ENCODE peak calls at places on chromosomes 3 and 15, in five cellular contexts. J is hepatocyte, W is upper lobe of right lung, X is cardiac fibroblast, P is uterus. U is an unnamed sample.

GRCh38 chr3:133693821-133694220 is 32.1 kb upstream of the TOPBP1 start:
- DNase-seq in W (no peak), P (no peak), J (no peak), X (no peak), U (no peak)

GRCh38 chr3:16452265-16452664 is 61.2 kb downstream of the RFTN1 start:
- DNase-seq in W (no peak), X (peak; percentile 77), J (no peak), P (no peak), U (no peak)

GRCh38 chr15:40106203-40107161 is 2.2 kb downstream of the BMF start:
- DNase-seq in W (peak; percentile 87), X (peak; percentile 59), J (peak; percentile 91), P (peak; percentile 86), U (no peak)

GRCh38 chr3:98343647-98344507 is 9.8 kb upstream of the OR5K4 start:
- DNase-seq in W (no peak), P (no peak), J (peak; percentile 79), X (peak; percentile 48), U (no peak)

GRCh38 chr3:32862247-32863013 is 44.6 kb downstream of the TRIM71 start:
- DNase-seq in X (no peak), P (no peak), J (no peak), W (no peak), U (no peak)

GRCh38 chr3:116288480-116288879 is 156.8 kb downstream of the LSAMP start:
- DNase-seq in W (no peak), P (no peak), J (no peak), X (no peak), U (no peak)

GRCh38 chr15:45181491-45182285 is 6.1 kb downstream of the SHF start:
- DNase-seq in W (no peak), P (no peak), J (no peak), X (no peak), U (no peak)

GRCh38 chr15:78840661-78841060 is 29.4 kb upstream of the ADAMTS7 start:
- DNase-seq in J (no peak), P (no peak), X (peak; percentile 19), W (peak; percentile 54), U (no peak)

GRCh38 chr15:65400760-65401606 is 21.8 kb downstream of the IGDCC4 start:
- DNase-seq in J (peak; percentile 87), X (peak; percentile 71), W (peak; percentile 77), P (peak; percentile 43), U (no peak)

GRCh38 chr3:122774564-122774963 is 19.1 kb downstream of the HSPBAP1 start:
- DNase-seq in W (no peak), X (peak; percentile 67), J (no peak), P (no peak), U (no peak)

GRCh38 chr3:179730508-179730907 is 77.7 kb downstream of the USP13 start:
- DNase-seq in P (no peak), J (no peak), W (no peak), X (no peak), U (no peak)

GRCh38 chr15:60945196-60945595 is 283.9 kb downstream of the RORA start:
- DNase-seq in P (peak; percentile 34), X (no peak), W (no peak), J (no peak), U (no peak)

DNA sequence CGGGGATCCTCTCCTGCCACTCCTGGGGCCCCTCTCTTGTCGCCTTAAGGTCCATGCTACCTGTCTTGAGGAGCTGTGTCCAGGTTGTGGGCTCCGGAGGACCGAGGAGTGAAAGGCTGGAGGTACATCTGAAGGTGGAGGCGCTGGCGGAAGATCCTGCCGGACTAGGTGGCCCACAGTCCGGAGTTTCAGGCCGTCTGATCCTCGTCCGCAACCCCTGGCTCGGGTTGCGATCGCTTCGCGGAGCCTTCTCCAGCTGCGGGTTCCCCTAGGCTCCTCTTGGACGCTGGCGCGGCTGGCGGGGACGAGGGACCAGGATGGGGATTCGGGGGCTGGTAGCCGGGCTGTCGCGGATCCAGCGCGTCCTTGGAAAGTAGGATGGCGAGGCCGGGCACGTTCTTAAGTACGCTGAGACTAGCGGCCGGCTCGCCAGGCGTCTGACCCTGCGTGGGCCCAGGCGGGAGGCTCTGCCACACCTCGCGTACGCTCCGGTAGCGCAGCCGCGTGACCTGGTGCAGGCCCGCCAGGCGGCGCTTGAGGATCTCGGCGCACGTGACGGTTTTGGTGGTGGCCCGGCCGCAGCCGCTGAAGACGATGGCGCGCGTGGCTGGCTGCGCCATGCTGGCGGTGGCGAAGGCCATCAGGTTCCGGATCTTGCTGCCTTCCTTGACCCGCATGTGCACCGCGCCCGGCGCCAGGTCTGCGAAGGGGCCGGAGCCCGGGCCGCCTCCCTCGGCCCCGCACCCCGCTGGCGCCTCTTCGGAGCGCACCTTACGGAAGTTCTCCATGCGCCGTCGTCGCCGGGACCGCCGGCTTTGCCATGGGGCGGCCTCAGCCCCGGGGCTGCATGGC is 550 bp downstream of the RPP25 start:
- DNase-seq in W (peak; percentile 94), X (peak; percentile 66), J (peak; percentile 90), P (peak; percentile 64), U (no peak)
- H3K4me3 ChIP-seq in W (peak overlapping the region; percentile 81), X (peak overlapping the region; percentile 72), J (peak overlapping the region; percentile 76), P (peak overlapping the region; percentile 59), U (peak overlapping the region; percentile 56)

DNA sequence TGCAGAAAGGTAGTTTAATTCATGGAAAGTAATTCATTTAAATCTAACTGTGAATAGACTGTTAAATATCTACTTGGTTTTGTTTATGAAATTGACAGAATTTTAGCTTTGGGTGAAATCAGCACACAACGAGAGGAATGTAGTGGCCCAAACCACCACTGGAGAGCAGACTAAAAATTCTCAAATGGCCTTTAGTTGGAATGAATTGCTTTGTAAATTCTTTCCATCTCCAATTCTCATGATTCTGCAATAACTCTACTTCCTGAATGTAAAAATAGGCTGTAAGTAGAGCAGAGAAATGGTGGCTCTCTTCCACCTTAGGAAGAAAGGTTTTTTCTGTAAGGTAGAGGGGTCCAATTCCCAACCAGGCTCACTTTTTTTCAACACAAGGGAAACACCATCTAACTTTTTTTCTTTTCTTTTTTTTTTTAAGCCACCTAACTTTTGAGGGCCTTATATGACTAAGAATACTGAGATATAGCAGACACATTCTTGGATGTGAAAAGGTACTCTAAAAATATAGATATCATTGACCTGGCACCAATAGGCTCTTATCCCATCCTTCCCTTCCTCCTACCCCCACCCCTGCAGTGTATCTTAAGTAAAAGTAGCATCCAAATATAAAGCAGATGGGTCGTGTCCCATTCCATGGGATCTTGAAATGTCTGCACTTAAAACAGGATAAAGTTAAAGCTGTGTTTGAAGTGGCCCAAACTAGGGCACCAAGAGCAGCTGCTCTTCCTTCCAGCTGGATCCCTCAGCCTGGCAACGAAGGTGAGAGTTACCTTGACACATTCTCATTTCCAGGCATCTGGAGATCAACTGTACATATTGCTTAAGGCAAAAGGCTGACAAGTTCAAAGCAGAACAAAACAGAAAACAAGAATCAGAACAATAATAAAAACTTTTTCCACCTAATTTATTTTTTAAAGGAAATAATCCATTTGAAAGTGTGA is 194.1 kb downstream of the TPRG1 start:
- DNase-seq in X (peak; percentile 12), W (no peak), J (no peak), P (no peak), U (no peak)
- TF ChIP-seq CTCF in X (no peak), W (no peak), J (no peak), P (no peak), U (no peak)

GRCh38 chr3:71066356-71066755 is 517.2 kb downstream of the FOXP1 start:
- DNase-seq in W (no peak), P (peak; percentile 37), X (peak; percentile 32), J (no peak), U (no peak)
- H3K4me3 ChIP-seq in W (peak overlapping the region; percentile 75), P (no peak overlapping the region), X (no peak overlapping the region), J (no peak overlapping the region), U (no peak overlapping the region)

GRCh38 chr3:126923423-126923822 is 59.5 kb upstream of the PLXNA1 start:
- DNase-seq in J (no peak), P (no peak), X (no peak), W (no peak), U (no peak)
- TF ChIP-seq CTCF in J (no peak), P (no peak), X (no peak), W (no peak), U (no peak)